ENCODE peak calls at places on chromosome 20, in nine cellular contexts. One of them, this sample, is unnamed.

GRCh38 chr20:10185741-10186558 is 32.7 kb upstream of the SNAP25 start:
- DNase-seq in activated T-helper 9 cell treated with anti-CD3 and anti-CD28 coated beads, Interleukin-2, amount 50 U/mL, for 16 hours: no peak
- DNase-seq in left cardiac atrium: no peak
- DNase-seq in SJSA1: no peak
- DNase-seq in T-helper 2 cell: no peak
- DNase-seq in T-helper 17 cell: no peak
- DNase-seq in NCI-H82: no peak
- DNase-seq in mesendoderm: no peak
- DNase-seq in stimulated activated CD8-positive, alpha-beta memory T cell treated with anti-CD3 and anti-CD28 coated beads, Interleukin-15, amount 100 ng/mL, for 24 hours: no peak
- DNase-seq in this sample: peak

GRCh38 chr20:48601798-48602197 is 226.0 kb downstream of the PREX1 start:
- DNase-seq in stimulated activated CD8-positive, alpha-beta memory T cell treated with anti-CD3 and anti-CD28 coated beads, Interleukin-15, amount 100 ng/mL, for 24 hours: no peak
- DNase-seq in T-helper 17 cell: no peak
- DNase-seq in SJSA1: peak
- DNase-seq in left cardiac atrium: no peak
- DNase-seq in mesendoderm: no peak
- DNase-seq in activated T-helper 9 cell treated with anti-CD3 and anti-CD28 coated beads, Interleukin-2, amount 50 U/mL, for 16 hours: no peak
- DNase-seq in T-helper 2 cell: no peak
- DNase-seq in NCI-H82: no peak
- DNase-seq in this sample: no peak

GRCh38 chr20:50242863-50243609 is 52.4 kb downstream of the CEBPB start:
- DNase-seq in SJSA1: peak
- DNase-seq in T-helper 2 cell: no peak
- DNase-seq in T-helper 17 cell: no peak
- DNase-seq in NCI-H82: no peak
- DNase-seq in stimulated activated CD8-positive, alpha-beta memory T cell treated with anti-CD3 and anti-CD28 coated beads, Interleukin-15, amount 100 ng/mL, for 24 hours: no peak
- DNase-seq in mesendoderm: no peak
- DNase-seq in activated T-helper 9 cell treated with anti-CD3 and anti-CD28 coated beads, Interleukin-2, amount 50 U/mL, for 16 hours: no peak
- DNase-seq in left cardiac atrium: no peak
- DNase-seq in this sample: peak

GRCh38 chr20:63238491-63239126 is 2.9 kb downstream of the BIRC7 start:
- DNase-seq in SJSA1: no peak
- DNase-seq in mesendoderm: no peak
- DNase-seq in left cardiac atrium: no peak
- DNase-seq in NCI-H82: peak
- DNase-seq in stimulated activated CD8-positive, alpha-beta memory T cell treated with anti-CD3 and anti-CD28 coated beads, Interleukin-15, amount 100 ng/mL, for 24 hours: no peak
- DNase-seq in T-helper 17 cell: no peak
- DNase-seq in T-helper 2 cell: no peak
- DNase-seq in activated T-helper 9 cell treated with anti-CD3 and anti-CD28 coated beads, Interleukin-2, amount 50 U/mL, for 16 hours: no peak
- DNase-seq in this sample: peak

GRCh38 chr20:31815408-31816188 is 3.6 kb upstream of the MYLK2 start:
- DNase-seq in stimulated activated CD8-positive, alpha-beta memory T cell treated with anti-CD3 and anti-CD28 coated beads, Interleukin-15, amount 100 ng/mL, for 24 hours: no peak
- DNase-seq in T-helper 2 cell: no peak
- DNase-seq in SJSA1: no peak
- DNase-seq in mesendoderm: peak
- DNase-seq in T-helper 17 cell: no peak
- DNase-seq in activated T-helper 9 cell treated with anti-CD3 and anti-CD28 coated beads, Interleukin-2, amount 50 U/mL, for 16 hours: no peak
- DNase-seq in NCI-H82: peak
- DNase-seq in left cardiac atrium: no peak
- DNase-seq in this sample: no peak

GRCh38 chr20:25553819-25554296 is 31.5 kb downstream of the NINL start:
- DNase-seq in stimulated activated CD8-positive, alpha-beta memory T cell treated with anti-CD3 and anti-CD28 coated beads, Interleukin-15, amount 100 ng/mL, for 24 hours: no peak
- DNase-seq in T-helper 17 cell: no peak
- DNase-seq in left cardiac atrium: no peak
- DNase-seq in T-helper 2 cell: no peak
- DNase-seq in mesendoderm: no peak
- DNase-seq in SJSA1: no peak
- DNase-seq in NCI-H82: peak
- DNase-seq in activated T-helper 9 cell treated with anti-CD3 and anti-CD28 coated beads, Interleukin-2, amount 50 U/mL, for 16 hours: no peak
- DNase-seq in this sample: no peak

GRCh38 chr20:58225490-58226200 is 2.8 kb downstream of the ANKRD60 start:
- DNase-seq in T-helper 17 cell: no peak
- DNase-seq in T-helper 2 cell: no peak
- DNase-seq in mesendoderm: no peak
- DNase-seq in NCI-H82: peak
- DNase-seq in activated T-helper 9 cell treated with anti-CD3 and anti-CD28 coated beads, Interleukin-2, amount 50 U/mL, for 16 hours: no peak
- DNase-seq in SJSA1: no peak
- DNase-seq in left cardiac atrium: no peak
- DNase-seq in stimulated activated CD8-positive, alpha-beta memory T cell treated with anti-CD3 and anti-CD28 coated beads, Interleukin-15, amount 100 ng/mL, for 24 hours: no peak
- DNase-seq in this sample: no peak

GRCh38 chr20:48186447-48186846 is 401.2 kb upstream of the SULF2 start:
- DNase-seq in NCI-H82: no peak
- DNase-seq in SJSA1: no peak
- DNase-seq in stimulated activated CD8-positive, alpha-beta memory T cell treated with anti-CD3 and anti-CD28 coated beads, Interleukin-15, amount 100 ng/mL, for 24 hours: no peak
- DNase-seq in mesendoderm: no peak
- DNase-seq in left cardiac atrium: no peak
- DNase-seq in activated T-helper 9 cell treated with anti-CD3 and anti-CD28 coated beads, Interleukin-2, amount 50 U/mL, for 16 hours: no peak
- DNase-seq in T-helper 17 cell: no peak
- DNase-seq in T-helper 2 cell: no peak
- DNase-seq in this sample: no peak